ENCODE peak calls at places on chromosomes 7 and 10, in eight cellular contexts. S is iris pigment epithelial cell; G is central memory CD4-positive, alpha-beta T cell; H is BE2C; A is activated CD8-positive, alpha-beta memory T cell treated with anti-CD3 and anti-CD28 coated beads, Interleukin-2, amount 50 U/mL, for 4 hours; Y is GM10248; E is Peyer's patch; P is kidney tubule cell. B is an unnamed sample.

GRCh38 chr7:109579876-109580275 is 1010.2 kb downstream of the DNAJB9 start:
- DNase-seq in S (no peak), G (no peak), H (no peak), A (no peak), Y (no peak), E (no peak), P (no peak), B (no peak)

GRCh38 chr10:7686351-7687171 is 16.6 kb upstream of the ITIH2 start:
- DNase-seq in S (no peak), G (no peak), H (no peak), A (no peak), Y (no peak), E (no peak), P (peak; percentile 56), B (no peak)

GRCh38 chr10:89235073-89235798 is 16.3 kb downstream of the LIPA start:
- DNase-seq in S (no peak), G (no peak), H (no peak), A (no peak), Y (no peak), E (no peak), P (no peak), B (peak; percentile 79)

GRCh38 chr7:1931248-1931950 is 261.3 kb downstream of the ELFN1 start:
- DNase-seq in S (peak; percentile 40), G (no peak), H (no peak), A (no peak), Y (no peak), E (no peak), P (no peak), B (no peak)

GRCh38 chr10:621981-622740 is 67.3 kb downstream of the DIP2C start:
- DNase-seq in S (no peak), G (no peak), H (no peak), A (no peak), Y (no peak), E (no peak), P (no peak), B (no peak)

GRCh38 chr10:46006219-46006618 is 24.2 kb downstream of the NCOA4 start:
- DNase-seq in S (peak; percentile 69), G (no peak), H (no peak), A (no peak), Y (no peak), E (no peak), P (peak; percentile 76), B (no peak)

GRCh38 chr10:70603439-70603778 is 868 bp upstream of the PRF1 start:
- DNase-seq in S (no peak), G (no peak), H (no peak), A (peak; percentile 56), Y (no peak), E (no peak), P (no peak), B (no peak)

GRCh38 chr7:30707391-30708351 is 25.4 kb upstream of the CRHR2 start:
- DNase-seq in S (no peak), G (no peak), H (no peak), A (no peak), Y (no peak), E (no peak), P (no peak), B (no peak)

GRCh38 chr10:116769791-116770190 is 27.4 kb upstream of the HSPA12A start:
- DNase-seq in S (peak; percentile 78), G (no peak), H (no peak), A (no peak), Y (no peak), E (no peak), P (peak; percentile 20), B (peak; percentile 59)

GRCh38 chr7:85070967-85071628 is 115.8 kb downstream of the SEMA3D start:
- DNase-seq in S (peak; percentile 82), G (no peak), H (no peak), A (no peak), Y (no peak), E (no peak), P (no peak), B (no peak)

GRCh38 chr7:151168022-151168786 is 710 bp upstream of the GBX1 start:
- DNase-seq in S (no peak), G (peak; percentile 52), H (peak; percentile 57), A (peak; percentile 62), Y (peak; percentile 79), E (peak; percentile 62), P (no peak), B (no peak)

GRCh38 chr7:44375926-44376342 is 50.5 kb upstream of the CAMK2B start:
- DNase-seq in S (no peak), G (no peak), H (no peak), A (no peak), Y (no peak), E (no peak), P (no peak), B (no peak)

GRCh38 chr10:17802966-17803365 is 6.2 kb upstream of the MRC1 start:
- DNase-seq in S (peak; percentile 54), G (no peak), H (no peak), A (no peak), Y (no peak), E (no peak), P (no peak), B (no peak)

GRCh38 chr7:65938336-65938895 is 43.6 kb downstream of the GUSB start:
- DNase-seq in S (peak; percentile 65), G (no peak), H (no peak), A (no peak), Y (no peak), E (no peak), P (no peak), B (no peak)

GRCh38 chr7:144622751-144623150 is 213.1 kb downstream of the TPK1 start:
- DNase-seq in S (no peak), G (no peak), H (no peak), A (no peak), Y (no peak), E (no peak), P (no peak), B (no peak)

GRCh38 chr7:99106869-99107268 is 37.0 kb downstream of the SMURF1 start:
- DNase-seq in S (no peak), G (no peak), H (no peak), A (no peak), Y (peak; percentile 19), E (no peak), P (peak; percentile 94), B (no peak)

GRCh38 chr7:11491811-11492210 is 340.2 kb downstream of the THSD7A start:
- DNase-seq in S (no peak), G (no peak), H (no peak), A (no peak), Y (no peak), E (no peak), P (no peak), B (no peak)

GRCh38 chr7:17095951-17096350 is 202.5 kb upstream of the AHR start:
- DNase-seq in S (no peak), G (no peak), H (no peak), A (no peak), Y (no peak), E (no peak), P (no peak), B (no peak)

GRCh38 chr10:112782176-112782907 is 167.7 kb upstream of the TCF7L2 start:
- DNase-seq in S (no peak), G (no peak), H (no peak), A (no peak), Y (no peak), E (no peak), P (no peak), B (peak; percentile 95)

GRCh38 chr10:21171197-21171935 is 274.3 kb upstream of the NEBL start:
- DNase-seq in S (no peak), G (no peak), H (no peak), A (no peak), Y (no peak), E (no peak), P (no peak), B (no peak)

GRCh38 chr7:22120391-22121053 is 174.8 kb upstream of the CDCA7L start:
- DNase-seq in S (no peak), G (no peak), H (no peak), A (no peak), Y (no peak), E (no peak), P (no peak), B (no peak)

GRCh38 chr7:40947546-40947945 is 755.3 kb downstream of the INHBA start:
- DNase-seq in S (no peak), G (no peak), H (no peak), A (no peak), Y (no peak), E (no peak), P (no peak), B (no peak)

GRCh38 chr10:12372846-12373245 is 23.5 kb downstream of the CAMK1D start:
- DNase-seq in S (no peak), G (no peak), H (no peak), A (no peak), Y (no peak), E (no peak), P (no peak), B (peak; percentile 14)

GRCh38 chr7:1412322-1413261 is 46.7 kb downstream of the MICALL2 start:
- DNase-seq in S (peak; percentile 75), G (peak; percentile 85), H (peak; percentile 97), A (peak; percentile 91), Y (peak; percentile 98), E (peak; percentile 94), P (peak; percentile 78), B (peak; percentile 82)

GRCh38 chr10:128316925-128317324 is 190.7 kb upstream of the MKI67 start:
- DNase-seq in S (no peak), G (no peak), H (no peak), A (no peak), Y (no peak), E (no peak), P (no peak), B (no peak)

GRCh38 chr7:120021085-120021484 is 251.9 kb upstream of the KCND2 start:
- DNase-seq in S (peak; percentile 38), G (no peak), H (no peak), A (no peak), Y (no peak), E (no peak), P (no peak), B (no peak)

GRCh38 chr10:72234560-72235095 is 18.6 kb upstream of the ASCC1 start:
- DNase-seq in S (no peak), G (no peak), H (no peak), A (no peak), Y (no peak), E (no peak), P (no peak), B (peak; percentile 14)

GRCh38 chr10:131211556-131211955 is 100.0 kb downstream of the TCERG1L start:
- DNase-seq in S (no peak), G (no peak), H (no peak), A (no peak), Y (no peak), E (peak; percentile 18), P (no peak), B (no peak)

GRCh38 chr10:44949915-44950314 is 9.7 kb upstream of the RASSF4 start:
- DNase-seq in S (no peak), G (no peak), H (no peak), A (no peak), Y (no peak), E (no peak), P (no peak), B (peak; percentile 54)